ENCODE peak calls at places on chromosome 11, in eight cellular contexts. D is hepatic stellate cell; X is KG1; C is activated T-helper 1 cell treated with Interleukin-2 at 50 U/mL for 16 hours; A is GM12864; Y is posterior vena cava; I is effector CD4-positive, alpha-beta T cell; J is CD4-positive, alpha-beta memory T cell. N is an unnamed sample.

GRCh38 chr11:45924036-45924915 is 1.8 kb downstream of the LARGE2 start:
- DNase-seq in D (no peak), X (no peak), C (no peak), A (no peak), Y (peak), I (no peak), J (no peak), N (peak)

GRCh38 chr11:46601129-46601528 is 7.3 kb upstream of the AMBRA1 start:
- DNase-seq in D (no peak), X (no peak), C (no peak), A (no peak), Y (no peak), I (no peak), J (no peak), N (no peak)

GRCh38 chr11:105153392-105153791 is 13.8 kb upstream of the CARD18 start:
- DNase-seq in D (no peak), X (no peak), C (no peak), A (no peak), Y (no peak), I (no peak), J (no peak), N (no peak)

GRCh38 chr11:113176971-113177370 is 137.4 kb upstream of the TTC12 start:
- DNase-seq in D (no peak), X (no peak), C (no peak), A (no peak), Y (no peak), I (no peak), J (no peak), N (no peak)

GRCh38 chr11:34625576-34625975 is 4.7 kb downstream of the EHF start:
- DNase-seq in D (no peak), X (no peak), C (no peak), A (no peak), Y (no peak), I (no peak), J (no peak), N (no peak)

GRCh38 chr11:1204381-1205101 is 18.3 kb upstream of the MUC5B start:
- DNase-seq in D (no peak), X (no peak), C (no peak), A (no peak), Y (peak), I (no peak), J (no peak), N (no peak)

GRCh38 chr11:44327730-44328691 is 18.1 kb upstream of the ALX4 start:
- DNase-seq in D (no peak), X (no peak), C (no peak), A (no peak), Y (peak), I (no peak), J (no peak), N (no peak)

GRCh38 chr11:111846063-111846462 is 25.3 kb downstream of the ALG9 start:
- DNase-seq in D (no peak), X (no peak), C (no peak), A (no peak), Y (no peak), I (no peak), J (no peak), N (no peak)

GRCh38 chr11:305834-306211 is 1.8 kb upstream of the IFITM2 start:
- DNase-seq in D (no peak), X (no peak), C (no peak), A (no peak), Y (no peak), I (no peak), J (no peak), N (no peak)

GRCh38 chr11:121763526-121763925 is 310.8 kb upstream of the SORL1-AS1 start:
- DNase-seq in D (no peak), X (no peak), C (no peak), A (peak), Y (no peak), I (no peak), J (no peak), N (no peak)

GRCh38 chr11:44760917-44761545 is 34.3 kb downstream of the TSPAN18 start:
- DNase-seq in D (peak), X (no peak), C (no peak), A (no peak), Y (no peak), I (no peak), J (no peak), N (no peak)

GRCh38 chr11:115701284-115701875 is 197.2 kb upstream of the CADM1 start:
- DNase-seq in D (no peak), X (no peak), C (no peak), A (no peak), Y (no peak), I (no peak), J (no peak), N (no peak)

GRCh38 chr11:128738942-128739341 is 45.1 kb downstream of the FLI1 start:
- DNase-seq in D (no peak), X (no peak), C (no peak), A (no peak), Y (no peak), I (no peak), J (peak), N (no peak)

GRCh38 chr11:446886-447285 is 3.2 kb upstream of the PTDSS2 start:
- DNase-seq in D (no peak), X (no peak), C (no peak), A (no peak), Y (peak), I (no peak), J (no peak), N (no peak)

GRCh38 chr11:73334244-73335203 is 26.4 kb downstream of the ARHGEF17 start:
- DNase-seq in D (peak), X (no peak), C (no peak), A (no peak), Y (peak), I (no peak), J (no peak), N (peak)

GRCh38 chr11:47158242-47158641 is 18.4 kb downstream of the ARFGAP2 start:
- DNase-seq in D (no peak), X (no peak), C (no peak), A (no peak), Y (no peak), I (no peak), J (no peak), N (no peak)

GRCh38 chr11:131079036-131079435 is 162.8 kb upstream of the SNX19 start:
- DNase-seq in D (no peak), X (no peak), C (no peak), A (no peak), Y (no peak), I (no peak), J (no peak), N (no peak)

GRCh38 chr11:128527046-128527445 is 60.3 kb downstream of the ETS1 start:
- DNase-seq in D (no peak), X (no peak), C (no peak), A (no peak), Y (no peak), I (no peak), J (no peak), N (no peak)

GRCh38 chr11:125407046-125407445 is 89.0 kb downstream of the FEZ1 start:
- DNase-seq in D (no peak), X (no peak), C (no peak), A (no peak), Y (peak), I (no peak), J (no peak), N (peak)

GRCh38 chr11:12377106-12377823 is at the start of gene PARVA:
- DNase-seq in D (peak), X (no peak), C (no peak), A (no peak), Y (peak), I (no peak), J (no peak), N (peak)

GRCh38 chr11:96196074-96196787 is 146.8 kb downstream of the MAML2 start:
- DNase-seq in D (no peak), X (no peak), C (no peak), A (no peak), Y (no peak), I (no peak), J (no peak), N (no peak)

GRCh38 chr11:79139900-79140299 is 300.9 kb downstream of the TENM4 start:
- DNase-seq in D (no peak), X (no peak), C (no peak), A (no peak), Y (no peak), I (no peak), J (no peak), N (no peak)

GRCh38 chr11:65646921-65647701 is 9.2 kb downstream of the SIPA1 start:
- DNase-seq in D (no peak), X (no peak), C (no peak), A (no peak), Y (peak), I (no peak), J (no peak), N (no peak)

GRCh38 chr11:79431535-79431934 is 9.3 kb downstream of the TENM4 start:
- DNase-seq in D (no peak), X (no peak), C (no peak), A (no peak), Y (no peak), I (no peak), J (no peak), N (no peak)

GRCh38 chr11:19632435-19632834 is 80.2 kb upstream of the NAV2 start:
- DNase-seq in D (no peak), X (no peak), C (no peak), A (no peak), Y (no peak), I (no peak), J (no peak), N (no peak)

GRCh38 chr11:39678996-39679395 is 1780.5 kb downstream of the LRRC4C start:
- DNase-seq in D (no peak), X (no peak), C (no peak), A (no peak), Y (no peak), I (no peak), J (no peak), N (no peak)

GRCh38 chr11:78940500-78941225 is 366.0 kb upstream of the NARS2 start:
- DNase-seq in D (no peak), X (no peak), C (no peak), A (no peak), Y (no peak), I (no peak), J (no peak), N (no peak)

GRCh38 chr11:11605821-11606450 is 15.9 kb downstream of the GALNT18 start:
- DNase-seq in D (no peak), X (no peak), C (no peak), A (no peak), Y (no peak), I (no peak), J (no peak), N (no peak)

GRCh38 chr11:116641561-116642045 is 131.2 kb downstream of the BUD13 start:
- DNase-seq in D (peak), X (peak), C (no peak), A (no peak), Y (no peak), I (no peak), J (no peak), N (no peak)

GRCh38 chr11:74749127-74749964 is 697 bp downstream of the RNF169 start:
- DNase-seq in D (peak), X (peak), C (peak), A (peak), Y (no peak), I (peak), J (peak), N (peak)

GRCh38 chr11:132351050-132351449 is 980.6 kb downstream of the NTM start:
- DNase-seq in D (no peak), X (no peak), C (no peak), A (no peak), Y (no peak), I (no peak), J (no peak), N (no peak)

GRCh38 chr11:131824766-131825165 is 454.4 kb downstream of the NTM start:
- DNase-seq in D (no peak), X (no peak), C (no peak), A (no peak), Y (no peak), I (no peak), J (no peak), N (no peak)

GRCh38 chr11:61019818-61020405 is 48.4 kb downstream of the CD6 start:
- DNase-seq in D (no peak), X (no peak), C (no peak), A (no peak), Y (peak), I (no peak), J (no peak), N (no peak)